ENCODE peak calls at places on chromosomes 6 and 20, in seven cellular contexts. I is IMR-90, Z is H9, R is mesendoderm, J is neuronal stem cell, N is mesenchymal stem cell, L is H1. Q is an unnamed sample. For H3K79me1, the result is how much of the 10 kb centered on the place peaks cover.

GRCh38 chr6:11810039-11810541 is 31.5 kb upstream of the ADTRP start:
- DNase-seq in J (no peak), Z (no peak), R (no peak), I (peak), N (peak), L (no peak), Q (peak)

GRCh38 chr6:135162678-135163439 is 18.2 kb upstream of the MYB start:
- DNase-seq in N (peak), Z (peak), J (peak), I (no peak), R (peak), L (peak), Q (peak)

GRCh38 chr20:17427646-17428045 is 103.5 kb downstream of the BFSP1 start:
- DNase-seq in I (no peak), L (no peak), N (no peak), Z (no peak), J (no peak), R (no peak), Q (no peak)

GRCh38 chr6:39585641-39586040 is 139.6 kb downstream of the KIF6 start:
- DNase-seq in L (no peak), R (no peak), J (no peak), N (no peak), Z (no peak), I (no peak), Q (peak)

GRCh38 chr6:167898673-167899311 is 72.1 kb downstream of the AFDN start:
- DNase-seq in J (no peak), Z (no peak), I (peak), L (no peak), R (peak), N (peak), Q (no peak)

GRCh38 chr6:84752118-84752850 is 12.1 kb downstream of the TBX18 start:
- DNase-seq in L (no peak), I (no peak), Z (no peak), R (peak), N (peak), J (no peak), Q (no peak)

GRCh38 chr6:110013396-110013795 is 35.3 kb downstream of the GPR6 start:
- DNase-seq in Z (no peak), I (no peak), J (no peak), R (no peak), L (no peak), N (no peak), Q (no peak)

GRCh38 chr6:23823421-23823820 is 302.6 kb upstream of the NRSN1 start:
- DNase-seq in R (peak), N (no peak), J (no peak), I (no peak), Z (no peak), L (no peak), Q (no peak)

GRCh38 chr6:87817226-87817625 is 115.2 kb upstream of the AKIRIN2 start:
- DNase-seq in R (no peak), J (no peak), N (no peak), Z (no peak), L (no peak), I (no peak), Q (no peak)

GRCh38 chr20:49515588-49515987 is 33.1 kb upstream of the KCNB1 start:
- DNase-seq in J (no peak), I (no peak), N (no peak), R (no peak), L (no peak), Z (no peak), Q (no peak)

GRCh38 chr6:161272600-161273355 is 1.1 kb downstream of the AGPAT4 start:
- DNase-seq in R (peak), Z (peak), I (peak), J (peak), N (peak), L (no peak), Q (no peak)

GRCh38 chr6:164927288-164928040 is 381.9 kb downstream of the C6orf118 start:
- DNase-seq in Z (peak), L (peak), R (peak), I (peak), J (peak), N (peak), Q (peak)

GRCh38 chr6:53735896-53736295 is 58.9 kb upstream of the LRRC1 start:
- DNase-seq in I (no peak), L (no peak), Z (no peak), N (no peak), J (no peak), R (no peak), Q (peak)

GRCh38 chr20:63475209-63475608 is 2.8 kb upstream of the KCNQ2 start:
- DNase-seq in L (no peak), J (no peak), I (peak), N (peak), Z (peak), R (peak), Q (peak)

GRCh38 chr20:50628326-50628725 is 63.0 kb downstream of the RIPOR3 start:
- DNase-seq in N (no peak), Z (no peak), I (no peak), J (no peak), L (no peak), R (no peak), Q (no peak)

GRCh38 chr6:13813621-13814175 is 659 bp downstream of the MCUR1 start:
- DNase-seq in I (peak), N (peak), J (peak), L (no peak), Z (peak), R (peak), Q (peak)

GRCh38 chr20:23492292-23492691 is 1.4 kb downstream of the CST8 start:
- DNase-seq in J (no peak), Z (no peak), I (no peak), R (no peak), L (no peak), N (no peak), Q (no peak)

GRCh38 chr20:49893242-49894072 is 21.9 kb downstream of the SPATA2 start:
- DNase-seq in L (no peak), I (peak), J (no peak), R (no peak), N (no peak), Z (no peak), Q (peak)

GRCh38 chr6:118284736-118285360 is 263.2 kb upstream of the PLN start:
- DNase-seq in R (no peak), J (no peak), N (peak), I (peak), Z (no peak), L (no peak), Q (no peak)
- H3K79me1 ChIP-seq in R (under half), J (under half), N (under half), I (under half), Z (under half), L (under half), Q (under half)

GRCh38 chr20:35369804-35370203 is 42.0 kb downstream of the UQCC1 start:
- DNase-seq in Z (no peak), I (peak), R (peak), J (no peak), N (peak), L (no peak), Q (no peak)
- H3K27ac ChIP-seq in Z (no peak), I (no peak), R (no peak), J (no peak), N (peak), L (no peak), Q (no peak)

GRCh38 chr6:68046756-68047155 is 588.3 kb upstream of the ADGRB3 start:
- DNase-seq in I (no peak), N (no peak), J (no peak), L (no peak), R (no peak), Z (no peak), Q (no peak)
- H3K79me1 ChIP-seq in I (under half), N (under half), J (under half), L (under half), R (under half), Z (under half), Q (under half)

DNA sequence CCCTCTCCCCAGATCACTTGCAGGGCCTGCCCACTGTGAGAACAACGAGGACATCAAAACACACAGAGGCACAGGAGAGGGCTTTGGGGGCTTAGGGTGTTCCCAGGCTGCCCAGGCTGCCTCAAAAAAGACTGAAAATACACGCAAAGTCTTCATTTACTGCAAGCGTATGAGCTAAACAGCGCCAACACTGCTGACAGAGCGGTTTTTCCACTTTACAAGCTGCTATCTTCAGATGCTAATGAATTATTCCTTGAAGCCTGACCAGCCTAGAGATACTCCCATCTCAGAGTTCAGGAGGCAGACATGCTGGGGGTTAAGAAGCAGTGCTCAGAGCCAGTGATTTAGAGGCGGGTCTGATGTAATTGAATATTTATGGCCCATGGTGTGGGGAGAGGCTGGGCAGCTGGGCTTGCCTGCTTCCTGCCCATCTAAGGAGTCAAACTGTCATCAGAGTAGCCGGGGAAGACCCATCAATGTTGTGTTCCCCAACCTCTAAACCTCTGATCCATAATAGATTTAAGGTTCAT is 241.4 kb downstream of the SLC24A3 start:
- DNase-seq in J (no peak), L (no peak), R (no peak), I (no peak), N (no peak), Z (no peak), Q (no peak)
- H3K27ac ChIP-seq in J (no peak), L (no peak), R (no peak), I (no peak), N (no peak), Z (no peak), Q (no peak)

GRCh38 chr6:149225946-149226345 is 91.6 kb upstream of the TAB2 start:
- DNase-seq in L (no peak), Z (no peak), J (peak), N (no peak), I (no peak), R (no peak), Q (no peak)
- H3K79me1 ChIP-seq in L (under half), Z (under half), J (under half), N (under half), I (under half), R (under half), Q (under half)

GRCh38 chr6:166650047-166650446 is 23.0 kb upstream of the RPS6KA2 start:
- DNase-seq in R (no peak), Z (no peak), J (no peak), N (no peak), L (no peak), I (no peak), Q (no peak)
- H3K27ac ChIP-seq in R (no peak), Z (no peak), J (no peak), N (no peak), L (no peak), I (no peak), Q (no peak)

GRCh38 chr6:4451101-4451500 is 315.7 kb upstream of the ECI2 start:
- DNase-seq in J (no peak), I (no peak), Z (no peak), R (no peak), N (no peak), L (no peak), Q (peak)

GRCh38 chr6:4449409-4449808 is 314.0 kb upstream of the ECI2 start:
- DNase-seq in I (no peak), N (no peak), L (no peak), Z (no peak), J (no peak), R (peak), Q (no peak)

GRCh38 chr6:4451718-4452117 is 316.3 kb upstream of the ECI2 start:
- DNase-seq in Z (no peak), R (no peak), L (no peak), I (no peak), J (no peak), N (no peak), Q (no peak)

GRCh38 chr6:4447646-4448315 is 312.4 kb upstream of the ECI2 start:
- DNase-seq in J (no peak), L (no peak), Z (no peak), N (no peak), I (peak), R (peak), Q (peak)

GRCh38 chr6:4450237-4450636 is 314.9 kb upstream of the ECI2 start:
- DNase-seq in L (no peak), Z (no peak), N (no peak), J (no peak), I (no peak), R (no peak), Q (no peak)
- H3K79me1 ChIP-seq in L (under half), Z (under half), N (under half), J (under half), I (under half), R (under half), Q (under half)

GRCh38 chr6:7042056-7042653 is 65.6 kb upstream of the RREB1 start:
- DNase-seq in N (peak), L (no peak), J (no peak), I (no peak), Z (no peak), R (peak), Q (peak)
- H3K27ac ChIP-seq in N (peak), L (no peak), J (no peak), I (no peak), Z (no peak), R (peak), Q (peak)

GRCh38 chr6:99092461-99092860 is 144.7 kb upstream of the FBXL4 start:
- DNase-seq in N (no peak), L (no peak), R (no peak), Z (no peak), I (no peak), J (no peak), Q (no peak)

GRCh38 chr6:99096186-99096585 is 148.4 kb upstream of the FBXL4 start:
- DNase-seq in I (no peak), L (no peak), J (no peak), N (no peak), R (no peak), Z (no peak), Q (no peak)

GRCh38 chr6:99099243-99099642 is 151.5 kb upstream of the FBXL4 start:
- DNase-seq in J (no peak), N (no peak), R (no peak), Z (no peak), I (no peak), L (no peak), Q (no peak)

GRCh38 chr6:99092009-99092408 is 144.3 kb upstream of the FBXL4 start:
- DNase-seq in J (no peak), I (no peak), L (no peak), Z (no peak), R (no peak), N (no peak), Q (no peak)

DNA sequence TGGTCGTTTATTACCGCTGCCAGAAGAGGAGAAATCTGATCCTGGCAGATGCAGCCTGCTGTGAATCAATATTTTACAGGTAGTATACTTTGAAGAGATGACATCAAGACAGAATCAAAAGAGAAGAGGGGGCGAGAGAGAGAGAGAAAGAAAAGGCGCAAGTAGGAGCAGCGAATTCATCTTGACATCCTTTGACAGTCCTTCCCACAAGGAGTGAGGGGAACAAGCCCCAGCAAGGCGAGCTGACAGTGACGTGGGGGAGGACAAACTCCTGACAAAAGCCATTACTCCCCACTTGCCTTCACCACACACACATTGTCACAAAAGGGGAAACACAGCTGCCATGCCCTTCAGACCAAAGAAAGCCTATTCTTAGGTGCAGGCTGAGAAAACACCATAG is 146.0 kb upstream of the FBXL4 start:
- DNase-seq in Z (no peak), N (no peak), L (no peak), I (no peak), J (no peak), R (no peak), Q (no peak)
- H3K79me1 ChIP-seq in Z (under half), N (under half), L (under half), I (under half), J (under half), R (under half), Q (under half)

DNA sequence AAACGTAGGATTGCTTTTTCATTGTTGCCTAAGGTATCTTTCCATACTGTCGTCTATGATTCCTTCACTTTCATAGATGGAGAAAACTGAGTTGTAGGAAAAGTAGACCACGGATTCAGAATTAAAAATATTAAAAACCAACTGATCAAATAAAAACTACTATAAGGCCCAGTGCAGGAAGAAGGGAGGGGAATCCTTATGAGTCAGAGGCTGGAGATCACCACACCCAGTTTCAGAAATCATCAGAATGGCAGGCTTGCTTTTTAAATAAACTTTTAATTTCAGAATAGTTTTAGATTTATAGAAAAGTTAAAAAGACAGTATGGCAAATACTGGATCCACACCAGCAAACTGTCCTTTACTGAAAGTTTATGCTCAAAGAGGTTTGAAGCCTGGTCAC is 32.0 kb upstream of the POPDC3 start:
- DNase-seq in R (no peak), Z (no peak), N (no peak), I (peak), J (no peak), L (no peak), Q (no peak)
- H3K27ac ChIP-seq in R (no peak), Z (no peak), N (no peak), I (no peak), J (no peak), L (no peak), Q (no peak)